ENCODE peak calls at places on chromosomes 3 and 15, in four cellular contexts. L is psoas muscle; A is CD8-positive, alpha-beta T cell; W is colonic mucosa. S is an unnamed sample.

GRCh38 chr3:71111784-71112440 is 471.6 kb downstream of the FOXP1 start:
- DNase-seq in L (no peak), A (no peak), W (no peak), S (no peak)

GRCh38 chr3:175672119-175672689 is 813.1 kb downstream of the NAALADL2 start:
- DNase-seq in L (no peak), A (no peak), W (no peak), S (no peak)

GRCh38 chr3:132695006-132695405 is 27.2 kb downstream of the NPHP3 start:
- DNase-seq in L (no peak), A (no peak), W (no peak), S (no peak)

GRCh38 chr3:11349466-11349865 is 77.3 kb downstream of the ATG7 start:
- DNase-seq in L (no peak), A (no peak), W (no peak), S (no peak)

GRCh38 chr3:65953881-65954733 is 84.6 kb downstream of the MAGI1 start:
- DNase-seq in L (no peak), A (no peak), W (peak; percentile 87), S (peak; percentile 76)

GRCh38 chr15:74808073-74808839 is 4.4 kb upstream of the LMAN1L start:
- DNase-seq in L (no peak), A (no peak), W (peak; percentile 62), S (peak; percentile 97)

GRCh38 chr15:44144193-44144592 is 50.9 kb downstream of the FRMD5 start:
- DNase-seq in L (no peak), A (no peak), W (no peak), S (no peak)

GRCh38 chr3:121529308-121529707 is 16.5 kb downstream of the POLQ start:
- DNase-seq in L (no peak), A (no peak), W (no peak), S (no peak)

GRCh38 chr3:28916713-28917499 is 364.0 kb upstream of the RBMS3 start:
- DNase-seq in L (peak; percentile 78), A (no peak), W (peak; percentile 32), S (peak; percentile 27)

GRCh38 chr15:62334581-62334980 is 169.5 kb upstream of the C2CD4B start:
- DNase-seq in L (no peak), A (no peak), W (no peak), S (no peak)

GRCh38 chr3:37590328-37591079 is 271.2 kb upstream of the CTDSPL start:
- DNase-seq in L (peak; percentile 70), A (no peak), W (peak; percentile 25), S (peak; percentile 36)

GRCh38 chr3:66256806-66257205 is 36.0 kb downstream of the SLC25A26 start:
- DNase-seq in L (no peak), A (no peak), W (no peak), S (no peak)

GRCh38 chr15:83305696-83306291 is 21.3 kb upstream of the BNC1 start:
- DNase-seq in L (no peak), A (no peak), W (no peak), S (peak; percentile 73)

GRCh38 chr15:59398220-59398619 is 25.5 kb upstream of the MYO1E start:
- DNase-seq in L (no peak), A (no peak), W (no peak), S (no peak)

GRCh38 chr3:7657214-7658112 is 796.5 kb downstream of the GRM7 start:
- DNase-seq in L (no peak), A (no peak), W (no peak), S (no peak)

GRCh38 chr3:51581529-51581928 is 43.0 kb downstream of the RAD54L2 start:
- DNase-seq in L (no peak), A (no peak), W (no peak), S (no peak)

GRCh38 chr3:70982700-70983140 is 600.8 kb downstream of the FOXP1 start:
- DNase-seq in L (peak; percentile 62), A (no peak), W (peak; percentile 34), S (peak; percentile 63)

GRCh38 chr3:176987901-176988300 is 209.4 kb downstream of the TBL1XR1 start:
- DNase-seq in L (no peak), A (no peak), W (no peak), S (peak; percentile 51)

GRCh38 chr15:60795889-60796288 is 316.9 kb upstream of the ICE2 start:
- DNase-seq in L (no peak), A (no peak), W (no peak), S (no peak)

GRCh38 chr15:61196711-61197110 is 32.4 kb downstream of the RORA start:
- DNase-seq in L (no peak), A (no peak), W (no peak), S (no peak)

GRCh38 chr3:120688121-120688520 is 6.1 kb upstream of the HGD start:
- DNase-seq in L (no peak), A (no peak), W (no peak), S (no peak)

GRCh38 chr3:183298708-183299153 is 45.7 kb downstream of the B3GNT5 start:
- DNase-seq in L (peak; percentile 91), A (no peak), W (no peak), S (peak; percentile 4)

GRCh38 chr3:43792904-43793303 is 102.2 kb downstream of the ABHD5 start:
- DNase-seq in L (no peak), A (no peak), W (no peak), S (peak; percentile 74)

DNA sequence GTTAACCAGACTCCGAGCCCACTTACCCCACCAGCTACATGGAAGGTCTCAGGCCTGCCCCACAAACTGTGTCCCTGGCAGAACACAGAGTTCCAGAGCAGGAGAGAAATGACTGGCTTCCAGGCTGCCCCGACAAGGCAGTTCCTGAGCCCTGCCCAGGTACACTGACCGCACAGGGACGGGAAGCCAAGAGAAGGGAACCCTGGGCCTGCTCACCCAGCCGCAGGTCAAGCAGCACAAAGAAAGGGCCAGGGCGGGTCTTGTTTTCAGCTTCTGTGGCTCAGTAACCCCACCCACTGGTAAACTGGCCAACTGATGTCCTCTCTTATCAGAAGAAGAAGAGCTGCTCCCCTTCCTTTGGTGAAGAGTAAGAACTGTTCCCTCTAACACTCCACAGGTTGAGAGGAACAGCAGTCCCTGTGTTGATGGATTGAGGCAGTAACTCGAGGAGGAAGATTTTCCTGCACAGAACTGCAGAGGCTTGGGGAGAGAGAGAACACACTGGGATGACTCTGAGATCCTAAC is 68.4 kb downstream of the CRTC3 start:
- DNase-seq in L (peak; percentile 72), A (no peak), W (peak; percentile 84), S (peak; percentile 62)
- TF ChIP-seq CTCF in L (no peak), A (no peak), W (no peak), S (peak; percentile 11)

DNA sequence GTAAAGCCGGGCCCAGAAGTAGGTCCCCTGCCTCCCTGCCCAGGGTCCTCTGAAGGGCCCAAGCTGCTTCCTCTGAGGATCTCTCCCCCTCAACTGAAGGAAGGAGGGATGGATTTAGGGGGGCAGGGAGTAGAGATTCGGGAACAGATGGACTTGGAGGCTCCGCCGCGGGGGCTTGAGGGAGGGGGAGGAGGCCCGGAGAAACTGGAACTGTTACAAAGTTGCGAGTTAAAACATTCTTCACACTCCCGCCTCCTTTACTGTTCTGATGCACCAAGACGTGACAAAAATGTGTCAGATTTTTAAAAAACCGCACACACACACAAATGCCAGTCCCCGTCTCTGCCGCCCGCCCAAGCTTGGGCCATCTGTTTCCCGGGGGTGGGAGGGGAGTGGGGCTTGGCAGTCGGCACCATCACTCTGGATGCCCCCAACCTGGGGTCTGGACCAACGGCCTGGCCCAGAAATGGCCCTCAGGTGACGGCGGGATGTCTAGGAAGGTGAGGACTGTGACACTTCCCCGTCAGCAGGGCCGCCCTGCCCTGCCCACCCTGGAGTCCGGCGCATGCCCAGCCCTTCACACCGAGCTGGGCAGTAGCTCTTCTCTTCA is 25.0 kb upstream of the LINGO1 start:
- DNase-seq in L (no peak), A (no peak), W (no peak), S (no peak)
- H3K27ac ChIP-seq in L (no peak overlapping the region), A (no peak overlapping the region), W (no peak overlapping the region), S (no peak overlapping the region)

DNA sequence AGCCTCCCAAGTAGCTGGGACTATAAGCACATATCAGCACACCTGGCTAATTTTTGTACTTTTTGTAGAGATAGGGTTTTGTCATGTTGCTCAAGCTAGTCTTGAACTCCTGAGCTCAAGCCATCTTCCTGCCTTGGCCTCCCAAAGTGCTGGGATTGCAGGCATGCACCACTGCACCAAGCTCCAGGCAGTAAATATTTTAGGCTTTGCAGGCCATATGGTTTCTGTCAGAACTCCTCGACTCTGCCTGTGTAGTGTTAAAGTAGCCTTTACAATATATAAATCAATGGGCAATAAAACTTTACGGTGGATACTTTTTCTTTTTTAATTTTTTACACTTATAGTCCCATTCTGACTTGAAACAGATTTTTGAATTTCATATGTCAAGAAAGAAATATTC is 41.6 kb downstream of the DAG1 start:
- DNase-seq in L (no peak), A (no peak), W (no peak), S (no peak)
- H3K36me3 ChIP-seq in L (peaks cover 49% of the 10 kb centered on the region), A (peaks cover 14% of the 10 kb centered on the region), W (no peaks in the 10 kb centered on the region), S (peaks cover 9% of the 10 kb centered on the region)

DNA sequence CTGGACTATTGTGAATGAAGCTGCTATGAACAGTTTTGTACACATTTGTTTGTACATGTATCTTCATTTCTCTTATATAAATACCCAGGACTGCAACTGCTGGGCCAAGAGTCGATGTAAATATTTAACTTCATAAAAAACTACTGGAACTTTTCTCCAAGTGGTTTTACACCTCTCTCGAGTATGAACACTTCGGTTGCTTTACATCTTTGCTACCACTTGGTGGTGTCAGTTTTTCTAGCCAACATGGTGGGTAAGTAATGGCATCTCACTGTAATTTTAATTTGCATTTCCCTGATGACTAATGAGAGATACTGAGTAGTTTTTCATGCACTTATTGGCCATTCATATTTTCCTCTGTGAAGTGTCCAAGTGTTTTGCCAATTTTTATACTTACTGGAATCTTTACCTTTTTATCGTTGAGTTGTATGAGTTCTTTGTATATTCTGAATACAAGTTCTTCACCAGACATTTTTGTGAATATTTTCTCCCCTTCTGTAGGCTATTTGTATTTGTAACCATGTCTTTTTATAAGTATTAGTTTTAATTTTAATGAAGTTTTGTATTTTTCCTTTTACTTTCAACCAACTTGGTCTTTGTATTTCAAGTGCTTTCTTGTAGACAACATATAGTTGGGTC is 44.4 kb downstream of the PCOLCE2 start:
- DNase-seq in L (no peak), A (no peak), W (no peak), S (no peak)
- TF ChIP-seq CTCF in L (no peak), A (no peak), W (peak; percentile 48), S (no peak)

DNA sequence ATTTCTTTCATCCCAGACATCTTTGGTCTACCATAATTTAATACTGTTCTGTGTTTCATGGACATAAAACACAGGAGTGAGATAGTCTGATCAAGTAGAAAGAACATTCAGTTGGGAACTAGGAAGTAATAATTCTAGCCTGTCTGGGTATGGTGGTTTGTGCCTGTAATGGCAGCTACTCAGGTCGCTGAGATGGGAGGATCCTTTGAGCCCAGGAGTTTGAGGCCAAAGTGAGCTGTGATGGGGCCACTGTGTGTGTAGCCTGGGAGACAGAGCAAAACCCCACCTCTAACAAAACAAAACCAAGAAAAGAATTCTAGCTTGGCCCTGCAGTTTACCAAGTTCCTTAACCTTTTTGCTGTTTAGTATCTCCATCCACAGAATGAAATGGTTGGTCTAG is 36.8 kb downstream of the KAT2B start:
- DNase-seq in L (no peak), A (no peak), W (no peak), S (no peak)
- H3K27ac ChIP-seq in L (no peak overlapping the region), A (no peak overlapping the region), W (no peak overlapping the region), S (peak overlapping the region; percentile 6)

GRCh38 chr3:126466886-126467610 is 8.6 kb downstream of the ZXDC start:
- DNase-seq in L (peak; percentile 52), A (no peak), W (no peak), S (no peak)

GRCh38 chr3:126468028-126468891 is 7.4 kb downstream of the ZXDC start:
- DNase-seq in L (peak; percentile 55), A (no peak), W (no peak), S (no peak)

GRCh38 chr3:126472277-126473006 is 3.2 kb downstream of the ZXDC start:
- DNase-seq in L (peak; percentile 92), A (no peak), W (no peak), S (peak; percentile 51)

GRCh38 chr3:126467611-126467955 is 8.1 kb downstream of the ZXDC start:
- DNase-seq in L (peak; percentile 8), A (no peak), W (no peak), S (no peak)

GRCh38 chr3:126469479-126469878 is 6.2 kb downstream of the ZXDC start:
- DNase-seq in L (peak; percentile 40), A (no peak), W (no peak), S (peak; percentile 30)
- H3K36me3 ChIP-seq in L (peaks cover 81% of the 10 kb centered on the region), A (peaks cover 56% of the 10 kb centered on the region), W (peaks cover 39% of the 10 kb centered on the region), S (peaks cover 63% of the 10 kb centered on the region)

GRCh38 chr3:74295479-74295878 is 319.0 kb downstream of the CNTN3 start:
- DNase-seq in L (no peak), A (no peak), W (no peak), S (no peak)
- TF ChIP-seq CTCF in L (no peak), A (no peak), W (no peak), S (no peak)